ENCODE peak calls at places on chromosomes 6 and 20, in five cellular contexts. Q is Ammon's horn; Z is stromal cell of bone marrow; B is mesothelial cell of epicardium; Y is activated T-cell treated with anti-CD3 and anti-CD28 coated beads, Interleukin-2, amount 50 U/mL, for 72 hours. F is an unnamed sample.

GRCh38 chr6:5053864-5054426 is 31.2 kb upstream of the PPP1R3G start:
- DNase-seq in Y (no peak), B (no peak), Z (no peak), Q (no peak), F (no peak)

GRCh38 chr6:143675946-143676345 is 1.8 kb upstream of the PHACTR2 start:
- DNase-seq in Z (no peak), B (no peak), Q (no peak), Y (no peak), F (no peak)

GRCh38 chr20:45965169-45966002 is 6.6 kb downstream of the ZNF335 start:
- DNase-seq in Y (no peak), B (no peak), Z (no peak), Q (no peak), F (no peak)

GRCh38 chr6:39593644-39594043 is 131.6 kb downstream of the KIF6 start:
- DNase-seq in B (no peak), Y (no peak), Q (no peak), Z (no peak), F (no peak)

GRCh38 chr20:54429364-54429763 is 46.0 kb upstream of the DOK5 start:
- DNase-seq in Q (no peak), B (no peak), Z (no peak), Y (no peak), F (no peak)

GRCh38 chr20:13819885-13820645 is 35.2 kb downstream of the NDUFAF5 start:
- DNase-seq in B (peak), Y (no peak), Z (peak), Q (peak), F (peak)

GRCh38 chr20:62797671-62798532 is 1.6 kb downstream of the MRGBP start:
- DNase-seq in Y (no peak), Z (no peak), Q (no peak), B (no peak), F (no peak)

GRCh38 chr20:1943267-1944002 is 48.2 kb downstream of the SIRPA start:
- DNase-seq in Y (no peak), B (no peak), Q (no peak), Z (peak), F (no peak)